ENCODE peak calls at places on chromosomes 3 and 15, in six cellular contexts. One of them, this sample, is unnamed.

GRCh38 chr3:55567615-55568014 is 80.5 kb upstream of the WNT5A start:
- DNase-seq in HepG2: no peak
- DNase-seq in H1: no peak
- DNase-seq in HCT116: no peak
- DNase-seq in GM12878: no peak
- DNase-seq in K562: no peak
- DNase-seq in this sample: no peak

GRCh38 chr15:72193781-72194396 is 3.7 kb downstream of the GRAMD2A start:
- DNase-seq in GM12878: no peak
- DNase-seq in K562: no peak
- DNase-seq in H1: no peak
- DNase-seq in HepG2: no peak
- DNase-seq in HCT116: no peak
- DNase-seq in this sample: no peak

GRCh38 chr3:169149349-169149890 is 514.1 kb downstream of the MECOM start:
- DNase-seq in H1: peak; percentile 87
- DNase-seq in K562: peak; percentile 75
- DNase-seq in HCT116: peak; percentile 67
- DNase-seq in GM12878: peak; percentile 4
- DNase-seq in HepG2: peak; percentile 45
- DNase-seq in this sample: peak; percentile 93

GRCh38 chr3:106825962-106826605 is 551.2 kb upstream of the CCDC54 start:
- DNase-seq in K562: no peak
- DNase-seq in HepG2: no peak
- DNase-seq in H1: no peak
- DNase-seq in HCT116: no peak
- DNase-seq in GM12878: no peak
- DNase-seq in this sample: peak; percentile 41

GRCh38 chr15:77759896-77760592 is 127.3 kb upstream of the LINGO1 start:
- DNase-seq in HepG2: no peak
- DNase-seq in K562: no peak
- DNase-seq in HCT116: peak; percentile 13
- DNase-seq in GM12878: no peak
- DNase-seq in H1: no peak
- DNase-seq in this sample: no peak

GRCh38 chr15:52362497-52362896 is 66.9 kb upstream of the MYO5C start:
- DNase-seq in K562: no peak
- DNase-seq in H1: no peak
- DNase-seq in HepG2: no peak
- DNase-seq in GM12878: no peak
- DNase-seq in HCT116: no peak
- DNase-seq in this sample: peak; percentile 49

GRCh38 chr3:99651561-99651960 is 13.2 kb downstream of the COL8A1 start:
- DNase-seq in H1: no peak
- DNase-seq in GM12878: no peak
- DNase-seq in HepG2: no peak
- DNase-seq in HCT116: no peak
- DNase-seq in K562: no peak
- DNase-seq in this sample: peak; percentile 77

GRCh38 chr3:182323126-182323727 is 470.1 kb upstream of the ATP11B start:
- DNase-seq in HepG2: no peak
- DNase-seq in H1: no peak
- DNase-seq in GM12878: no peak
- DNase-seq in HCT116: no peak
- DNase-seq in K562: no peak
- DNase-seq in this sample: no peak

GRCh38 chr3:129195731-129196256 is 12.1 kb upstream of the CNBP start:
- DNase-seq in K562: no peak
- DNase-seq in HepG2: peak; percentile 16
- DNase-seq in H1: no peak
- DNase-seq in GM12878: no peak
- DNase-seq in HCT116: no peak
- DNase-seq in this sample: peak; percentile 82

GRCh38 chr15:101489236-101489632 is 273 bp downstream of the PCSK6 start:
- DNase-seq in K562: peak; percentile 75
- DNase-seq in HCT116: peak; percentile 18
- DNase-seq in H1: peak; percentile 59
- DNase-seq in GM12878: no peak
- DNase-seq in HepG2: no peak
- DNase-seq in this sample: no peak

GRCh38 chr3:150945226-150945625 is 27.3 kb downstream of the CLRN1 start:
- DNase-seq in H1: no peak
- DNase-seq in K562: no peak
- DNase-seq in GM12878: no peak
- DNase-seq in HepG2: no peak
- DNase-seq in HCT116: no peak
- DNase-seq in this sample: no peak

GRCh38 chr3:4786431-4786830 is 192.8 kb upstream of the BHLHE40 start:
- DNase-seq in K562: no peak
- DNase-seq in GM12878: no peak
- DNase-seq in HepG2: no peak
- DNase-seq in HCT116: no peak
- DNase-seq in H1: no peak
- DNase-seq in this sample: no peak

GRCh38 chr3:32280262-32280910 is 41.9 kb downstream of the CMTM8 start:
- DNase-seq in GM12878: no peak
- DNase-seq in HepG2: no peak
- DNase-seq in K562: no peak
- DNase-seq in HCT116: peak; percentile 15
- DNase-seq in H1: no peak
- DNase-seq in this sample: no peak

GRCh38 chr3:43348852-43349574 is 62.7 kb downstream of the SNRK start:
- DNase-seq in HepG2: no peak
- DNase-seq in HCT116: no peak
- DNase-seq in H1: no peak
- DNase-seq in K562: no peak
- DNase-seq in GM12878: no peak
- DNase-seq in this sample: no peak

GRCh38 chr3:158152186-158152585 is 42.3 kb downstream of the RSRC1 start:
- DNase-seq in HepG2: no peak
- DNase-seq in K562: no peak
- DNase-seq in HCT116: no peak
- DNase-seq in H1: no peak
- DNase-seq in GM12878: no peak
- DNase-seq in this sample: peak; percentile 18

GRCh38 chr3:195155842-195156241 is 115.1 kb downstream of the XXYLT1 start:
- DNase-seq in GM12878: no peak
- DNase-seq in H1: no peak
- DNase-seq in HepG2: no peak
- DNase-seq in HCT116: no peak
- DNase-seq in K562: no peak
- DNase-seq in this sample: peak; percentile 58

GRCh38 chr3:195156286-195156890 is 114.6 kb downstream of the XXYLT1 start:
- DNase-seq in H1: no peak
- DNase-seq in K562: no peak
- DNase-seq in HepG2: peak; percentile 18
- DNase-seq in HCT116: no peak
- DNase-seq in GM12878: no peak
- DNase-seq in this sample: peak; percentile 37

GRCh38 chr3:195154111-195154791 is 116.7 kb downstream of the XXYLT1 start:
- DNase-seq in K562: no peak
- DNase-seq in H1: no peak
- DNase-seq in HCT116: no peak
- DNase-seq in GM12878: no peak
- DNase-seq in HepG2: no peak
- DNase-seq in this sample: peak; percentile 87

GRCh38 chr3:195153653-195154052 is 117.3 kb downstream of the XXYLT1 start:
- DNase-seq in HCT116: no peak
- DNase-seq in K562: no peak
- DNase-seq in H1: no peak
- DNase-seq in HepG2: no peak
- DNase-seq in GM12878: no peak
- DNase-seq in this sample: peak; percentile 32

GRCh38 chr3:195154793-195155535 is 116.0 kb downstream of the XXYLT1 start:
- DNase-seq in HepG2: peak; percentile 91
- DNase-seq in GM12878: no peak
- DNase-seq in HCT116: no peak
- DNase-seq in H1: no peak
- DNase-seq in K562: no peak
- DNase-seq in this sample: peak; percentile 100
- TF ChIP-seq MAX in HepG2: peak; percentile 82
- TF ChIP-seq MAX in GM12878: no peak
- TF ChIP-seq MAX in HCT116: no peak
- TF ChIP-seq MAX in H1: no peak
- TF ChIP-seq MAX in K562: no peak
- TF ChIP-seq MAX in this sample: peak; percentile 13

DNA sequence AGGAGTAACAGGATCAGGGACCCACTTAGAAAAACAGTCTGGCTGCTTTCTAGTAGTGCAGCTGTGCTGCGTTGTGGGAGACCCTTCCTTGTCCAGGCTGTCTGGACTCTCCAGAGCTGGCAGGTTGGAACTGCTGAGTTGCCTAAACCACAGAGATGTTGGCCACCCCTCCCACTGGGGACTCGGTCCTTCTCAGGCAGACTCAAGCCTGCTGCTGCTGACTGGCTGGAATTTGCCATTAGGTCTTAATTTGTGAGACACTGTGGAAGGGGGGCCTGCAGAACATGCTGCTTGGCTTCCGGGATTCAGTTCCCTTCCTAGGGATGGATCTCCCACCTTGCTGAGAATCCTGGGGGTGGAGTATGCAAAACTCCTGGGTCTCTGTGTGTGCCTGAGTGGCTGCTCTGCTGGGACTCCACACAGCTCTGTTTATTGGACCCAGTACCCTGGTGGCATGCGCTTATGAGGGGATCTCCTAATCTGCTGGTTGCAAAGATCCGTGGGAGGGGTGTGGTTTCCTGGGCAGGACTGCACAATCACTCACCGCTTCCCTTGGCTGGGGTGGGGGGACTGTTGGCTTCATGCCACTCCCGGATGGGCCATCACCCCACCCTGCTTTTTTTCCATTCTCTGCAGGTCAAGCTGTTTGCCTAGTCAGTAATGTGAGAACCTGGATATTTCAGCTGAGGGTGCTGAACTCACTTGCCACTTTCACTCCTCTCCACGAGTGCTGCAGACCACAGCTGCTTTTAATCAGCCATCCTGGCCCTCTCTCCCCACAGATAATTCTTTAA is 150.5 kb downstream of the CFAP20DC start:
- DNase-seq in GM12878: peak; percentile 63
- DNase-seq in K562: peak; percentile 22
- DNase-seq in HCT116: no peak
- DNase-seq in H1: peak; percentile 41
- DNase-seq in HepG2: no peak
- DNase-seq in this sample: peak; percentile 80
- TF ChIP-seq POLR2AphosphoS5 in GM12878: no peak
- TF ChIP-seq POLR2AphosphoS5 in K562: peak; percentile 25
- TF ChIP-seq POLR2AphosphoS5 in HCT116: no peak
- TF ChIP-seq POLR2AphosphoS5 in H1: no peak
- TF ChIP-seq POLR2AphosphoS5 in HepG2: no peak
- TF ChIP-seq POLR2AphosphoS5 in this sample: peak; percentile 59

GRCh38 chr3:114554716-114555115 is 260.9 kb downstream of the TIGIT start:
- DNase-seq in K562: no peak
- DNase-seq in H1: no peak
- DNase-seq in HepG2: no peak
- DNase-seq in GM12878: no peak
- DNase-seq in HCT116: no peak
- DNase-seq in this sample: no peak

GRCh38 chr3:114553949-114554593 is 260.2 kb downstream of the TIGIT start:
- DNase-seq in HepG2: no peak
- DNase-seq in HCT116: no peak
- DNase-seq in H1: no peak
- DNase-seq in K562: no peak
- DNase-seq in GM12878: no peak
- DNase-seq in this sample: no peak

GRCh38 chr3:114558271-114558670 is 264.4 kb downstream of the TIGIT start:
- DNase-seq in HCT116: no peak
- DNase-seq in HepG2: no peak
- DNase-seq in H1: no peak
- DNase-seq in K562: no peak
- DNase-seq in GM12878: no peak
- DNase-seq in this sample: no peak

GRCh38 chr3:114557791-114558190 is 264.0 kb downstream of the TIGIT start:
- DNase-seq in HepG2: no peak
- DNase-seq in GM12878: no peak
- DNase-seq in H1: no peak
- DNase-seq in K562: no peak
- DNase-seq in HCT116: no peak
- DNase-seq in this sample: no peak

GRCh38 chr3:114556832-114557231 is 263.0 kb downstream of the TIGIT start:
- DNase-seq in HCT116: peak; percentile 45
- DNase-seq in H1: no peak
- DNase-seq in K562: no peak
- DNase-seq in GM12878: no peak
- DNase-seq in HepG2: no peak
- DNase-seq in this sample: no peak
- TF ChIP-seq EZH2 in HCT116: no peak
- TF ChIP-seq EZH2 in H1: no peak
- TF ChIP-seq EZH2 in K562: no peak
- TF ChIP-seq EZH2 in GM12878: no peak
- TF ChIP-seq EZH2 in HepG2: no peak
- TF ChIP-seq EZH2 in this sample: no peak

DNA sequence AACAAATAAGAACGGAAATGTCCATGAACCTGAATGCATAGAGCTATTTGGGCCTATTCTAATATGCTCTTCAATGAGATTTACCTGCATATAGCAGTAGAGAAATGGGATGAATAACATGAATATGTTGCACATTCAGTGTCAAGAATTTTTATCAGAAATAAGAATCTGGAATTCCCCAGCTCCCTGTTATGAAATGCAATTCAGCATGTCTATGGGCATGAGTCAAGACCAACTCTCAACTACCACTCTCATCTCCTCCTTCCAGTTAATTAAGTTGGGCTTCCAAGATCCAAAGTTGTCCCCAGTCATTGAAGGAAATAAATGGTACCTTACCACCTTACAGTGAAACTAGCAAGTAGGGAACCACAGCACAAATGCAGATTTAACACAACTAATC is 133.7 kb upstream of the ALCAM start:
- DNase-seq in HepG2: no peak
- DNase-seq in GM12878: no peak
- DNase-seq in K562: no peak
- DNase-seq in H1: no peak
- DNase-seq in HCT116: no peak
- DNase-seq in this sample: no peak
- TF ChIP-seq MAX in HepG2: no peak
- TF ChIP-seq MAX in GM12878: no peak
- TF ChIP-seq MAX in K562: no peak
- TF ChIP-seq MAX in H1: no peak
- TF ChIP-seq MAX in HCT116: no peak
- TF ChIP-seq MAX in this sample: no peak

GRCh38 chr3:114411292-114411691 is 117.5 kb downstream of the TIGIT start:
- DNase-seq in H1: no peak
- DNase-seq in GM12878: no peak
- DNase-seq in K562: no peak
- DNase-seq in HepG2: no peak
- DNase-seq in HCT116: no peak
- DNase-seq in this sample: peak; percentile 74
- TF ChIP-seq POLR2AphosphoS5 in H1: no peak
- TF ChIP-seq POLR2AphosphoS5 in GM12878: no peak
- TF ChIP-seq POLR2AphosphoS5 in K562: no peak
- TF ChIP-seq POLR2AphosphoS5 in HepG2: no peak
- TF ChIP-seq POLR2AphosphoS5 in HCT116: no peak
- TF ChIP-seq POLR2AphosphoS5 in this sample: no peak

This sample was measured in endothelial cell of umbilical vein.